ENCODE peak calls at places on chromosomes 2 and 18, in six cellular contexts. R is mammary epithelial cell, C is GM23248, D is left lung, M is esophagus muscularis mucosa, A is iPS DF 6.9. Z is an unnamed sample.

GRCh38 chr2:84924173-84925106 is 19.0 kb downstream of the TMSB10 start:
- DNase-seq in D (no peak), C (peak; percentile 55), R (peak; percentile 74), A (no peak), M (no peak), Z (peak; percentile 83)

GRCh38 chr2:6827516-6828298 is 38.0 kb downstream of the CMPK2 start:
- DNase-seq in R (no peak), M (no peak), A (no peak), D (no peak), C (peak; percentile 13), Z (no peak)

GRCh38 chr2:97844311-97844859 is 131.0 kb downstream of the ZAP70 start:
- DNase-seq in C (no peak), A (no peak), D (no peak), M (no peak), R (no peak), Z (peak; percentile 47)

GRCh38 chr2:237128026-237128703 is 42.5 kb downstream of the COPS8 start:
- DNase-seq in A (no peak), R (peak; percentile 97), C (peak; percentile 99), D (peak; percentile 89), M (peak; percentile 97), Z (peak; percentile 59)

GRCh38 chr18:36297419-36298112 is at the start of gene FHOD3:
- DNase-seq in R (peak; percentile 52), D (peak; percentile 80), A (no peak), M (peak; percentile 91), C (peak; percentile 81), Z (peak; percentile 14)

GRCh38 chr2:215793747-215794595 is 219.4 kb downstream of the MREG start:
- DNase-seq in R (peak; percentile 94), A (no peak), D (no peak), M (no peak), C (peak; percentile 96), Z (peak; percentile 4)

GRCh38 chr2:137824501-137824900 is 139.8 kb upstream of the HNMT start:
- DNase-seq in R (no peak), M (no peak), C (no peak), A (no peak), D (no peak), Z (no peak)

GRCh38 chr2:120108749-120109148 is 95.9 kb downstream of the EPB41L5 start:
- DNase-seq in C (peak; percentile 62), R (peak; percentile 52), M (no peak), A (no peak), D (no peak), Z (no peak)

GRCh38 chr2:9231291-9232165 is 24.9 kb downstream of the ASAP2 start:
- DNase-seq in D (peak; percentile 77), R (no peak), M (no peak), A (no peak), C (no peak), Z (no peak)

GRCh38 chr2:238584617-238585016 is 157.9 kb downstream of the ASB1 start:
- DNase-seq in D (no peak), R (no peak), C (no peak), A (no peak), M (peak; percentile 81), Z (no peak)

GRCh38 chr2:61356958-61357350 is 113.9 kb downstream of the USP34 start:
- DNase-seq in A (no peak), M (no peak), D (no peak), R (no peak), C (peak; percentile 38), Z (no peak)

GRCh38 chr2:3146175-3146574 is 231.4 kb downstream of the EIPR1 start:
- DNase-seq in A (no peak), M (no peak), C (no peak), D (no peak), R (no peak), Z (no peak)

GRCh38 chr2:136765736-136766323 is 485 bp downstream of the THSD7B start:
- DNase-seq in A (no peak), D (peak; percentile 65), R (no peak), C (peak; percentile 7), M (no peak), Z (no peak)

GRCh38 chr2:119598576-119598975 is 54.3 kb downstream of the CFAP221 start:
- DNase-seq in M (no peak), A (no peak), D (no peak), C (no peak), R (no peak), Z (no peak)

GRCh38 chr2:96527052-96527964 is 9.2 kb upstream of the ARID5A start:
- DNase-seq in D (peak; percentile 75), A (no peak), M (no peak), R (no peak), C (peak; percentile 77), Z (no peak)

GRCh38 chr2:64592994-64593655 is 60.6 kb downstream of the SERTAD2 start:
- DNase-seq in A (no peak), R (no peak), C (peak; percentile 36), M (no peak), D (no peak), Z (no peak)

GRCh38 chr2:223247136-223247535 is 195.1 kb downstream of the KCNE4 start:
- DNase-seq in M (no peak), A (peak; percentile 22), D (no peak), R (peak; percentile 24), C (peak; percentile 64), Z (no peak)

GRCh38 chr2:105755895-105756294 is 11.2 kb downstream of the NCK2 start:
- DNase-seq in D (no peak), M (no peak), C (no peak), R (peak; percentile 44), A (no peak), Z (no peak)

GRCh38 chr2:29012211-29012681 is 31.1 kb downstream of the TOGARAM2 start:
- DNase-seq in D (no peak), A (no peak), C (peak; percentile 23), M (no peak), R (no peak), Z (peak; percentile 47)

GRCh38 chr2:121699421-121700328 is 37.0 kb downstream of the NIFK start:
- DNase-seq in C (peak; percentile 95), D (no peak), R (peak; percentile 94), A (no peak), M (no peak), Z (peak; percentile 65)

GRCh38 chr2:112622528-112622849 is 23.2 kb upstream of the SLC20A1 start:
- DNase-seq in M (no peak), A (no peak), D (no peak), C (peak; percentile 95), R (peak; percentile 88), Z (peak; percentile 38)

DNA sequence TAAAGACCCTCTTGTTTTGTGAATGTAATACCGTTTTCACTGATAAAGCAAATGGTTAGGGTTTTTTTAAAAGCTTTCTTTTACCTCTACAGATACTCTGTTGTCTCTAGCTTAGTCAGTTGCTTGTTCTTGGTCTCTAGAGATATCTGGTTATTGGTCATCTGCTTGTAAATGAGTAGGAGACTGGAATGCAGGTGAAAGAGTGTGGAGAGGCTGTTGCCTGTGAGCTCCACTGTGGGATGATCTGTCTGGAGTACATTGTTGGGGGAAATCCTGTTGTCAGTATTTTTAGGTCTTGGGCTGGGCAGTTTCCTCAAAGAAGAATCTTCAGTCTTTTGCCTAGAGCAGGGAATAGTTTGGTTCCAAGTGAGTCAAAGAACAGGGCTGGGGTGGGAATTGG is 67.7 kb downstream of the SMCHD1 start:
- DNase-seq in R (no peak), C (peak; percentile 4), D (no peak), A (no peak), M (no peak), Z (no peak)
- H3K36me3 ChIP-seq in R (peaks cover 28% of the 10 kb centered on the region), C (peaks cover 45% of the 10 kb centered on the region), D (peaks cover 2% of the 10 kb centered on the region), A (peaks cover 2% of the 10 kb centered on the region), M (peaks cover 52% of the 10 kb centered on the region), Z (peaks cover 22% of the 10 kb centered on the region)

GRCh38 chr2:10792660-10793400 is 19.8 kb downstream of the PDIA6 start:
- DNase-seq in C (no peak), A (no peak), R (no peak), D (no peak), M (no peak), Z (no peak)

GRCh38 chr2:10788855-10789254 is 23.7 kb downstream of the PDIA6 start:
- DNase-seq in D (no peak), C (no peak), R (no peak), A (no peak), M (no peak), Z (peak; percentile 78)

GRCh38 chr2:10794891-10795290 is 17.7 kb downstream of the PDIA6 start:
- DNase-seq in R (no peak), A (no peak), C (no peak), D (no peak), M (no peak), Z (no peak)

GRCh38 chr2:10790228-10790973 is 22.2 kb downstream of the PDIA6 start:
- DNase-seq in R (no peak), M (no peak), A (no peak), C (no peak), D (no peak), Z (peak; percentile 86)

DNA sequence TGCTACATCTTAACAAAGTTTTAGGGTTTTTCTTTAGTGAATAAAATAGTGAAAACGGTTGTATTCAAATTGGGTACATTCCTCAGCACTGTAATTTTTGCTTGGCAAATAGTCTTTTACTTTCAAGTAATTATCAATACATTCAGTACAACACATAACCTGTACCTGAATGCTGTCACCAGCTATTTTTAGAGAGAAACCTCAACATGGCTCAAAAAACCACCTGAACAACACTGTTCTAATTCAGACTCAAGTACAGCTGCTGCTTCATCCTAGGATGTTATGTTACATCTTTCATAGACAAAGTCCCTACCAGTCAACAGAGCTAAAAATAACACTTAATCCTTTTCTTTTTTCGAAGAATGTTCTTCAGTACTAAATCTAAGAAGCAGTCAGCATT is 20.6 kb downstream of the PDIA6 start:
- DNase-seq in C (no peak), M (no peak), A (no peak), D (no peak), R (no peak), Z (no peak)
- H3K36me3 ChIP-seq in C (peaks cover 50% of the 10 kb centered on the region), M (peaks cover 92% of the 10 kb centered on the region), A (peaks cover 31% of the 10 kb centered on the region), D (no peaks in the 10 kb centered on the region), R (peaks cover 46% of the 10 kb centered on the region), Z (peaks cover 6% of the 10 kb centered on the region)

GRCh38 chr2:109373791-109374547 is 239.8 kb downstream of the SEPTIN10 start:
- DNase-seq in D (no peak), C (no peak), M (no peak), A (no peak), R (no peak), Z (no peak)
- H3K36me3 ChIP-seq in D (no peaks in the 10 kb centered on the region), C (no peaks in the 10 kb centered on the region), M (peaks cover 4% of the 10 kb centered on the region), A (no peaks in the 10 kb centered on the region), R (no peaks in the 10 kb centered on the region), Z (no peaks in the 10 kb centered on the region)

GRCh38 chr2:162161634-162162033 is 9.6 kb upstream of the GCG start:
- DNase-seq in R (no peak), C (no peak), D (no peak), M (no peak), A (no peak), Z (peak; percentile 58)
- H3K36me3 ChIP-seq in R (no peaks in the 10 kb centered on the region), C (no peaks in the 10 kb centered on the region), D (no peaks in the 10 kb centered on the region), M (no peaks in the 10 kb centered on the region), A (no peaks in the 10 kb centered on the region), Z (no peaks in the 10 kb centered on the region)

DNA sequence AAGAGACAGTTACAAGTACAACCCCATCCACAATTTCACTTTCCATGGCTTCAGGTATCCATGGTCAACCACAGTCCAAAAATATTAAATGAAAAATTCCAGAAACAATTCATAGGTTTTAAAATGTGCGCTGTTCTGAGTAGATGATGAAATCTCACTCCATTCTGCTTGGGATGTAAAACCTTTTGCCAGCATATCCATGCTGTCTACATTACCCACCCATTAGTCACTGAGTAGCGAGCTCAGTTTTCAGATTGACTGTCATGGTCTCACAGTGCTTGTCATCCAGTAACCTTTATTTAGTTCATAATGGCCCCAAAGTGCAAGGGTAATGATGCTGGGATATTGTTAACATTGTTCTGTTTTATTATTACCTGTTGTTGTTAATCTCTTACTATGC is 40.5 kb downstream of the SMAD4 start:
- DNase-seq in D (no peak), A (no peak), M (no peak), R (peak; percentile 66), C (peak; percentile 87), Z (no peak)
- H3K36me3 ChIP-seq in D (no peaks in the 10 kb centered on the region), A (no peaks in the 10 kb centered on the region), M (peaks cover 7% of the 10 kb centered on the region), R (peaks cover 9% of the 10 kb centered on the region), C (peaks cover 10% of the 10 kb centered on the region), Z (peaks cover 3% of the 10 kb centered on the region)